ENCODE peak calls at places on chromosomes 1 and 21, in five cellular contexts. R is ovary, F is uterus, D is H1, E is neural progenitor cell. L is an unnamed sample.

GRCh38 chr1:230768903-230769570 is 21.8 kb downstream of the CAPN9 start:
- DNase-seq in R (no peak), F (no peak), D (no peak), E (no peak), L (peak; percentile 39)

GRCh38 chr1:16048573-16049189 is 5.1 kb downstream of the CLCNKB start:
- DNase-seq in R (peak; percentile 81), F (peak; percentile 59), D (peak; percentile 75), E (peak; percentile 95), L (no peak)

GRCh38 chr1:68174173-68175113 is 57.9 kb downstream of the WLS start:
- DNase-seq in R (peak; percentile 61), F (peak; percentile 69), D (no peak), E (peak; percentile 79), L (no peak)

GRCh38 chr1:195717651-195718050 is 890.6 kb downstream of the KCNT2 start:
- DNase-seq in R (no peak), F (no peak), D (no peak), E (peak; percentile 21), L (no peak)

GRCh38 chr1:12447849-12448312 is 170.1 kb downstream of the DHRS3 start:
- DNase-seq in R (no peak), F (no peak), D (no peak), E (no peak), L (peak; percentile 56)

GRCh38 chr1:183110466-183110865 is 75.6 kb upstream of the LAMC2 start:
- DNase-seq in R (no peak), F (no peak), D (no peak), E (peak; percentile 53), L (no peak)

GRCh38 chr1:66265268-66265667 is 268.7 kb upstream of the SGIP1 start:
- DNase-seq in R (no peak), F (no peak), D (no peak), E (no peak), L (no peak)

GRCh38 chr1:230002164-230002803 is 64.8 kb upstream of the GALNT2 start:
- DNase-seq in R (no peak), F (no peak), D (no peak), E (peak; percentile 59), L (no peak)

GRCh38 chr1:18446751-18447150 is 34.0 kb upstream of the KLHDC7A start:
- DNase-seq in R (no peak), F (no peak), D (no peak), E (peak; percentile 60), L (no peak)

GRCh38 chr1:56709269-56709880 is 64.3 kb downstream of the PRKAA2 start:
- DNase-seq in R (no peak), F (peak; percentile 13), D (no peak), E (peak; percentile 65), L (no peak)

GRCh38 chr21:38486221-38486620 is 12.1 kb downstream of the ERG start:
- DNase-seq in R (no peak), F (no peak), D (no peak), E (no peak), L (no peak)

GRCh38 chr1:2866415-2867086 is 65.1 kb upstream of the TTC34 start:
- DNase-seq in R (no peak), F (no peak), D (no peak), E (no peak), L (no peak)

GRCh38 chr1:15958111-15958510 is 17.8 kb downstream of the ZBTB17 start:
- DNase-seq in R (no peak), F (no peak), D (no peak), E (no peak), L (no peak)

GRCh38 chr21:35107520-35107919 is 58.4 kb upstream of the RUNX1 start:
- DNase-seq in R (no peak), F (no peak), D (no peak), E (no peak), L (no peak)

GRCh38 chr1:15152318-15153183 is 996 bp upstream of the TMEM51 start:
- DNase-seq in R (peak; percentile 92), F (peak; percentile 83), D (no peak), E (peak; percentile 75), L (peak; percentile 84)

DNA sequence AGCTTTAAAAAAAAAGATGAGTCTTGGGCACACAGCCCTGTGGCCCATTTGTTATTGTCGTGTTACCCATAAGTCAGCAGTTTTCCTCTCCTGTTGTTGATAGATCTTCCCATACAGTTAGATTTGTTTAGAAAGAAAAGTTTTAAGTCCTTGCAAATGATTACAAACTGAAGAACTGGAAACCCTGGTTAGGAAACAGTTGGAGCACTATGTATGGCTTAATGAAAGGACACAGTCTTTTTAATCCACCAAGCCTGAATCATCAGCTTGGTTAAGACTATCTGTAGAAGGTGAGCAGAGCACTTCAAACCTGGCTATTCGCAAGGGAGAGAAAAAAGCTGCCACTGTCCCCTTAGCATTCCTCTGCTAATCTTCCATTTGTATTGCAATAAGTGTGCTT is 241.0 kb downstream of the DISC1 start:
- DNase-seq in R (no peak), F (no peak), D (no peak), E (peak; percentile 7), L (no peak)
- TF ChIP-seq CTCF in R (no peak), F (no peak), D (no peak), E (no peak), L (no peak)

GRCh38 chr1:210413951-210414350 is 85.2 kb downstream of the HHAT start:
- DNase-seq in R (no peak), F (no peak), D (no peak), E (no peak), L (no peak)

GRCh38 chr1:210417881-210418280 is 89.2 kb downstream of the HHAT start:
- DNase-seq in R (no peak), F (no peak), D (no peak), E (no peak), L (no peak)

GRCh38 chr1:210416049-210416448 is 87.3 kb downstream of the HHAT start:
- DNase-seq in R (no peak), F (no peak), D (no peak), E (no peak), L (no peak)

GRCh38 chr1:210416681-210417080 is 88.0 kb downstream of the HHAT start:
- DNase-seq in R (no peak), F (no peak), D (no peak), E (no peak), L (no peak)

DNA sequence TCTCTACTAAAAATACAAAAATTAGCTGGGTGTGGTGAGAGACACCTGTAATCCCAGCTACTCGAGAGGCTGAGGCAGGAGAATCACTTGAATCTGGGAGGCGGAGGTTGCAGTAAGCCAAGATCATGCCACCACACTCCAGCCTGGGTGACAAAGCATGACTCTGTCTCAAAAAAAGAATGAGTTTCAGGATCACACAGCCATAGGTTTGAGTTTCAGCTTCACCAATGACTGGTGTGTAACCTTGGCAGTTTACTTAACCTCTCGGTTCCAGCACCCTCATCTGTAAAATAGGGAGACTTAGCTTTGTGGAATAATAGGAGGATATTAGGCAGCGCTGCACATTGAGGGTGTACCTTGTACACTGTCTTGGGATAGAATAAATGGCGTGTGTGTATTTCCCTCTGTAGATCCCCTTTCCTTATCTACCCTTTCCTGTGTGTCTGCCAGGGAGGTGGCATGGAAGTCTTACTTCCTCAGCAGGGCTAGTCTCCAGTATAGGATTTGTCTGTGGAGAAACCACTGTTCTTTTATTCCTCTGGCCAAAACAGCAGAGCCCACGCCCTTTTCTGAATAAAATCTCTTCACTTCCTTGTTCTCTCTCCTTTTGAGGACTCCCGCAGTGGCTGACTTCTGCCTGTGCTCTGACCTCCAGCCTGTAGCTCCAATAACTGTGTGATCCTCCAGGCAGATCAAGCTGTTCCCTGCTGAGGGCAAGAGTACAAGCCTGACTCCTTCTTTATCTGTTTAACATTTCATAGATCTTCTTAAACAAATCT is 90.3 kb downstream of the HHAT start:
- DNase-seq in R (no peak), F (no peak), D (no peak), E (peak; percentile 22), L (no peak)
- H3K27ac ChIP-seq in R (no peak overlapping the region), F (no peak overlapping the region), D (no peak overlapping the region), E (no peak overlapping the region), L (peak overlapping the region; percentile 52)

GRCh38 chr21:44958471-44959191 is 18.8 kb downstream of the SLX9 start:
- DNase-seq in R (peak; percentile 87), F (peak; percentile 86), D (no peak), E (peak; percentile 75), L (peak; percentile 66)
- H3K36me3 ChIP-seq in R (no peaks in the 10 kb centered on the region), F (no peaks in the 10 kb centered on the region), D (peaks cover 12% of the 10 kb centered on the region), E (no peaks in the 10 kb centered on the region), L (no peaks in the 10 kb centered on the region)

GRCh38 chr1:203349757-203350522 is 982 bp downstream of the FMOD start:
- DNase-seq in R (no peak), F (no peak), D (no peak), E (no peak), L (peak; percentile 57)

GRCh38 chr1:203354246-203354645 is 3.3 kb upstream of the FMOD start:
- DNase-seq in R (no peak), F (no peak), D (no peak), E (no peak), L (no peak)

GRCh38 chr1:203349166-203349565 is 1.8 kb downstream of the FMOD start:
- DNase-seq in R (no peak), F (no peak), D (no peak), E (no peak), L (no peak)

GRCh38 chr1:203351037-203351625 is at the start of gene FMOD:
- DNase-seq in R (peak; percentile 80), F (peak; percentile 84), D (no peak), E (peak; percentile 40), L (peak; percentile 46)

DNA sequence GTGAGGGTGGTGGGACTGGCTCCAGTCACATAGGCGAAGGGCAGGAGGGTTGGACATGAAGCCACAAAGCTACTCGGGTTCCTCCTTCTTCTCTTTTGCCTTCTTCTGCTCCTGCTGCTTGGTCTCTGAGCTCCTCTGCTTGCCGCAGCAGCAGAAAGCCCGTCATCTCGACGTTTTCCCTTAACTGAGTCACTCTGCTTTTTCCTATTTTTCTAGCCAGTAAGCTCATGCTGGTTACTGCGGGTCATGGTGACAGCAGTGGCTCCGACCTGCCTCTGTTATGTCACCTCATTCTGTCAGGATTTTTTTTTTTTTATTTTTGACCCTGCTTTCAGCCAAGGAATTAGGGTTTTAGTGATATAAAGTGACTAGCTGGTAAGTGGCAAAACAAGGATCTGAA is 2.6 kb upstream of the FMOD start:
- DNase-seq in R (no peak), F (no peak), D (no peak), E (no peak), L (no peak)
- TF ChIP-seq CTCF in R (no peak), F (no peak), D (no peak), E (no peak), L (no peak)

DNA sequence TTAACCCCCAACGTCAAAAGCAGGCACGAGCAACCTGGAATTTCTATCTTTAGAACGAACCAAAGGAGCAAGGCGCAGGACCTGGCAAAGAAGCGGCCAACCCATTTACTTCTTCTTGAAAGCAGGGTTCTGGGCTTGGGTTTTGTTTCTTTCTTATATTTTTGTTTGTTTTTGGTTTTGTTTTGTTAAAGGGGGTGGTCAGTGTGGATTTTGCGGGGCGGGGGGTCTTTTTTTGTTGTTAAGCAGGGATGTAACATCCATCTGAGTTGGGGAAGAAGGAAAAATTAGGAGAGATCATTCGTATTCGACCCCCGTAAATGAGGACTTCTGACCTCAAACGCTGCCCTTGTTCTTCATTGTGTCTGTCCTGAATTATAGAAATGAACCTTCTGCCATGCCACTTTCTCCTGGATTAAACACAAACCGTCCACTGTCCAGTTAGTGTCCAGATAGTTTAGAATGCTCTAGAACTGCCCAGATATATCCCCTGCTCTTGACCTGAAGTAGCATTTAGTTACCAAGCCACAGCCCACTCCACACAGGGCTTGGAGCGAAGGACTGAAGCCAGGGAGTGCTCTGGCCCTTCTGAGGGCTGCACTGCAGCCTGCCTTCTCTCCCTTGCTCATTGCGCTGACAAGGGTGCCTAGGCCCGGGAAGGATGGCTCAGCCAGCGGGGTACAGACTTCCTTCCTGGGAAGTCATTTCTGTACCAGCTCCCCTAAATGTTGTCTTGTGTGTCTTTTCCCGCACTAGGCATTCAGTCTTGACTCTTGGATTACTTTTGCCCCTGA is 935 bp upstream of the APP start:
- DNase-seq in R (no peak), F (no peak), D (no peak), E (no peak), L (no peak)
- H3K27ac ChIP-seq in R (no peak overlapping the region), F (peak overlapping the region; percentile 96), D (no peak overlapping the region), E (no peak overlapping the region), L (peak overlapping the region; percentile 97)

L was measured in breast epithelium.